ENCODE peak calls at places on chromosomes 13 and 19, in five cellular contexts. N is SK-MEL-5, Q is BJ, L is HT1080, U is NCI-H69. O is an unnamed sample.

GRCh38 chr13:113823771-113824170 is 40.1 kb downstream of the GAS6 start:
- DNase-seq in N (no peak), Q (no peak), L (no peak), U (no peak), O (peak)

GRCh38 chr19:45729774-45730388 is 815 bp downstream of the FBXO46 start:
- DNase-seq in N (no peak), Q (no peak), L (no peak), U (peak), O (no peak)

GRCh38 chr13:104823071-104823470 is 1712.4 kb downstream of the EFNB2 start:
- DNase-seq in N (no peak), Q (no peak), L (no peak), U (no peak), O (no peak)

GRCh38 chr13:79659161-79659560 is 178.2 kb downstream of the NDFIP2 start:
- DNase-seq in N (no peak), Q (no peak), L (no peak), U (peak), O (peak)

GRCh38 chr13:113139580-113139979 is 17.0 kb downstream of the F10 start:
- DNase-seq in N (no peak), Q (no peak), L (no peak), U (no peak), O (no peak)

GRCh38 chr13:27861165-27861564 is 58.6 kb upstream of the PDX1 start:
- DNase-seq in N (no peak), Q (no peak), L (no peak), U (no peak), O (no peak)

GRCh38 chr19:33514885-33515485 is 6.6 kb downstream of the PEPD start:
- DNase-seq in N (no peak), Q (no peak), L (peak), U (peak), O (no peak)

GRCh38 chr19:43574424-43575155 is 737 bp downstream of the XRCC1 start:
- DNase-seq in N (no peak), Q (no peak), L (peak), U (peak), O (no peak)

GRCh38 chr19:14517840-14518505 is at the start of gene DNAJB1:
- DNase-seq in N (peak), Q (no peak), L (peak), U (peak), O (peak)

GRCh38 chr13:51286135-51287002 is 53.1 kb upstream of the SERPINE3 start:
- DNase-seq in N (peak), Q (no peak), L (peak), U (peak), O (peak)

GRCh38 chr13:49635599-49636433 is 7.5 kb downstream of the ARL11 start:
- DNase-seq in N (peak), Q (no peak), L (peak), U (peak), O (no peak)

GRCh38 chr19:51016798-51017683 is 2.5 kb downstream of the KLK10 start:
- DNase-seq in N (peak), Q (no peak), L (peak), U (peak), O (no peak)

GRCh38 chr13:98951266-98951665 is 26.6 kb downstream of the DOCK9 start:
- DNase-seq in N (no peak), Q (no peak), L (no peak), U (no peak), O (no peak)

GRCh38 chr13:76222511-76222910 is 586.4 kb downstream of the LMO7 start:
- DNase-seq in N (peak), Q (no peak), L (no peak), U (no peak), O (no peak)

GRCh38 chr19:2306971-2307370 is 983 bp downstream of the LINGO3 start:
- DNase-seq in N (no peak), Q (no peak), L (no peak), U (no peak), O (peak)

GRCh38 chr13:35961461-35962220 is 169.5 kb downstream of the DCLK1 start:
- DNase-seq in N (no peak), Q (no peak), L (no peak), U (no peak), O (no peak)

GRCh38 chr19:6739884-6740588 is 556 bp downstream of the TRIP10 start:
- DNase-seq in N (no peak), Q (no peak), L (no peak), U (no peak), O (no peak)

GRCh38 chr13:87680298-87680697 is 9.1 kb downstream of the SLITRK5 start:
- DNase-seq in N (peak), Q (no peak), L (no peak), U (peak), O (no peak)

GRCh38 chr19:2555422-2556220 is 79.7 kb downstream of the GADD45B start:
- DNase-seq in N (no peak), Q (no peak), L (no peak), U (no peak), O (no peak)

GRCh38 chr13:81017525-81018152 is 676.7 kb upstream of the SPRY2 start:
- DNase-seq in N (peak), Q (no peak), L (peak), U (peak), O (no peak)

GRCh38 chr13:62113145-62113544 is 697.5 kb upstream of the PCDH20 start:
- DNase-seq in N (no peak), Q (no peak), L (peak), U (peak), O (no peak)

O was measured in Right ventricle myocardium inferior.